ENCODE peak calls at places on chromosomes 1 and 21, in six cellular contexts. G is GM23338, E is DND-41, L is heart left ventricle, F is BJ, D is right lobe of liver. B is an unnamed sample.

GRCh38 chr1:60345621-60346020 is 272.1 kb upstream of the C1orf87 start:
- DNase-seq in G (no peak), E (no peak), L (no peak), F (no peak), D (no peak), B (peak)

GRCh38 chr1:23369335-23370013 is at the start of gene ZNF436:
- DNase-seq in G (peak), E (peak), L (peak), F (no peak), D (peak), B (peak)

GRCh38 chr1:31423418-31423947 is 10.5 kb downstream of the SERINC2 start:
- DNase-seq in G (no peak), E (peak), L (no peak), F (no peak), D (no peak), B (no peak)

GRCh38 chr1:93689521-93690223 is 8.0 kb upstream of the BCAR3 start:
- DNase-seq in G (peak), E (no peak), L (no peak), F (no peak), D (no peak), B (no peak)

GRCh38 chr1:16168622-16169021 is 12.8 kb upstream of the EPHA2 start:
- DNase-seq in G (no peak), E (no peak), L (no peak), F (no peak), D (no peak), B (no peak)

GRCh38 chr21:38293765-38294164 is 37.0 kb downstream of the KCNJ15 start:
- DNase-seq in G (no peak), E (no peak), L (no peak), F (no peak), D (peak), B (no peak)

GRCh38 chr1:24957016-24957807 is 27.1 kb upstream of the RUNX3 start:
- DNase-seq in G (no peak), E (no peak), L (no peak), F (no peak), D (no peak), B (no peak)

GRCh38 chr1:66300986-66301451 is 232.9 kb upstream of the SGIP1 start:
- DNase-seq in G (no peak), E (peak), L (no peak), F (no peak), D (no peak), B (peak)

GRCh38 chr1:245212221-245212710 is 57.5 kb downstream of the KIF26B start:
- DNase-seq in G (no peak), E (no peak), L (no peak), F (no peak), D (no peak), B (no peak)

GRCh38 chr1:106876384-106876783 is 180.1 kb upstream of the PRMT6 start:
- DNase-seq in G (peak), E (no peak), L (no peak), F (no peak), D (no peak), B (no peak)

GRCh38 chr1:6466023-6466422 is at the start of gene TNFRSF25:
- DNase-seq in G (peak), E (no peak), L (no peak), F (no peak), D (no peak), B (no peak)

GRCh38 chr1:156247460-156248322 is at the start of gene PAQR6:
- DNase-seq in G (peak), E (no peak), L (no peak), F (no peak), D (no peak), B (no peak)

GRCh38 chr1:14254184-14254583 is 344.3 kb upstream of the KAZN start:
- DNase-seq in G (no peak), E (no peak), L (no peak), F (no peak), D (no peak), B (peak)

GRCh38 chr1:234920843-234921140 is 207.8 kb downstream of the TOMM20 start:
- DNase-seq in G (no peak), E (no peak), L (no peak), F (no peak), D (peak), B (no peak)

GRCh38 chr1:173870252-173871075 is 2.3 kb downstream of the ZBTB37 start:
- DNase-seq in G (no peak), E (no peak), L (no peak), F (no peak), D (no peak), B (no peak)

GRCh38 chr1:181104042-181104789 is 15.7 kb downstream of the IER5 start:
- DNase-seq in G (peak), E (no peak), L (no peak), F (no peak), D (no peak), B (no peak)

GRCh38 chr1:26012862-26013261 is 8.7 kb upstream of the EXTL1 start:
- DNase-seq in G (no peak), E (no peak), L (no peak), F (no peak), D (no peak), B (no peak)

GRCh38 chr1:24036080-24036479 is 56.0 kb upstream of the SRSF10 start:
- DNase-seq in G (no peak), E (no peak), L (no peak), F (no peak), D (no peak), B (no peak)

GRCh38 chr1:34709547-34709946 is 45.3 kb upstream of the GJB5 start:
- DNase-seq in G (peak), E (peak), L (no peak), F (no peak), D (no peak), B (no peak)

GRCh38 chr1:219412772-219413171 is 200.1 kb downstream of the ZC3H11B start:
- DNase-seq in G (no peak), E (no peak), L (no peak), F (peak), D (no peak), B (peak)

GRCh38 chr1:25468037-25468436 is 37.3 kb downstream of the MACO1 start:
- DNase-seq in G (no peak), E (no peak), L (no peak), F (no peak), D (no peak), B (peak)

GRCh38 chr1:12339861-12340557 is 110.2 kb downstream of the VPS13D start:
- DNase-seq in G (no peak), E (no peak), L (no peak), F (no peak), D (no peak), B (no peak)

GRCh38 chr1:117770981-117771531 is 158.4 kb downstream of the GDAP2 start:
- DNase-seq in G (no peak), E (no peak), L (no peak), F (no peak), D (no peak), B (no peak)

GRCh38 chr1:24385160-24385939 is 28.2 kb downstream of the STPG1 start:
- DNase-seq in G (peak), E (peak), L (no peak), F (no peak), D (peak), B (peak)

GRCh38 chr1:239819075-239819474 is 272.6 kb upstream of the FMN2 start:
- DNase-seq in G (peak), E (no peak), L (no peak), F (no peak), D (no peak), B (no peak)

GRCh38 chr1:19123837-19124236 is 86.2 kb downstream of the UBR4 start:
- DNase-seq in G (no peak), E (peak), L (no peak), F (no peak), D (no peak), B (no peak)

GRCh38 chr1:36365310-36365895 is 20.3 kb downstream of the STK40 start:
- DNase-seq in G (no peak), E (no peak), L (no peak), F (no peak), D (no peak), B (peak)

GRCh38 chr1:194940336-194940735 is 1667.9 kb downstream of the KCNT2 start:
- DNase-seq in G (no peak), E (no peak), L (no peak), F (no peak), D (no peak), B (no peak)

GRCh38 chr1:218664385-218665170 is 319.4 kb downstream of the TGFB2 start:
- DNase-seq in G (no peak), E (no peak), L (no peak), F (no peak), D (no peak), B (no peak)

GRCh38 chr1:182259229-182259872 is 132.2 kb downstream of the GLUL start:
- DNase-seq in G (no peak), E (peak), L (peak), F (peak), D (peak), B (peak)

GRCh38 chr1:233598891-233599541 is 14.9 kb upstream of the KCNK1 start:
- DNase-seq in G (no peak), E (no peak), L (no peak), F (no peak), D (no peak), B (no peak)

GRCh38 chr1:169601096-169601881 is 15.0 kb upstream of the F5 start:
- DNase-seq in G (peak), E (no peak), L (no peak), F (no peak), D (no peak), B (peak)

GRCh38 chr1:45050931-45051748 is 39.1 kb downstream of the UROD start:
- DNase-seq in G (no peak), E (no peak), L (no peak), F (no peak), D (no peak), B (no peak)

GRCh38 chr1:159341736-159342135 is 39.6 kb downstream of the FCER1A start:
- DNase-seq in G (peak), E (no peak), L (no peak), F (no peak), D (no peak), B (peak)

GRCh38 chr1:153355445-153356071 is 2.1 kb upstream of the S100A9 start:
- DNase-seq in G (peak), E (peak), L (peak), F (no peak), D (peak), B (peak)

GRCh38 chr1:40668769-40669525 is 3.5 kb upstream of the RIMS3 start:
- DNase-seq in G (peak), E (peak), L (peak), F (no peak), D (peak), B (peak)

GRCh38 chr1:58814251-58815068 is 30.6 kb upstream of the JUN start:
- DNase-seq in G (peak), E (no peak), L (peak), F (no peak), D (peak), B (no peak)

GRCh38 chr1:10152709-10153284 is 57.6 kb upstream of the KIF1B start:
- DNase-seq in G (peak), E (peak), L (no peak), F (no peak), D (peak), B (peak)
- H3K4me3 ChIP-seq in G (no peak), E (no peak), L (no peak), F (no peak), D (no peak), B (no peak)

GRCh38 chr1:162687870-162688269 is 55.6 kb downstream of the DDR2 start:
- DNase-seq in G (no peak), E (no peak), L (no peak), F (no peak), D (peak), B (no peak)
- TF ChIP-seq CTCF in G (no peak), E (no peak), L (no peak), F (no peak), D (no peak), B (no peak)

GRCh38 chr1:226438007-226438406 is 30.1 kb upstream of the PARP1 start:
- DNase-seq in G (peak), E (no peak), L (no peak), F (no peak), D (no peak), B (no peak)
- H3K4me3 ChIP-seq in G (no peak), E (no peak), L (no peak), F (no peak), D (no peak), B (no peak)

DNA sequence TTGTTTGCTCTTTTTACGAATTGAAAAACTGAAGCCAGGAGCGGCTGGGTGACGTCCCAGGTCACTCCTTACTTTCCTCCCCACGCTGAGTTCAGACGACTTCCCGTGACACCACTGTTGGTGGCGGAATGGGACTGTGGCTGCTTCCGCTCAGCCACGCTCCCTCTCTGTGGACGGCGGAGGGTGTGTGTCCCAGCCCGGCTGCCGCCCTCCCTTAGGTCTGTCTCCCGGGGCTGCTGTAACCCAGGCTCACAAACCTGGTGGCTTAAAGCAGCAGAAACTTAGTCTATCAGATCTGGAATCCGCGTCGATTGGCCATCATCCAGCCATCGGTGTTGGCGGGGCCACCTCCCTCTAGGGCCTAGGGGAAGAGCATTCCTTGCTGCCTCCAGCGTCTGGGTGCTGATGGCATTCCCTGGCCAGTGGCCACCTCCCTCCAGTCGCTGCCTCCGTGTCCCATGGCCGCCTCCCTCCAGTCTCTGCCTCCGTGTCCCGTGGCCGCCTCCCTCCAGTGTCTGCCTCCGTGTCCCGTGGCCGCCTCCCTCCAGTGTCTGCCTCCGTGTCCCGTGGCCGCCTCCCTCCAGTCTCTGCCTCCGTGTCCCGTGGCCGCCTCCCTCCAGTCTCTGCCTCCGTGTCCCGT is 17.5 kb downstream of the TRPM2 start:
- DNase-seq in G (no peak), E (no peak), L (no peak), F (no peak), D (peak), B (no peak)
- TF ChIP-seq CTCF in G (no peak), E (no peak), L (no peak), F (no peak), D (no peak), B (no peak)

DNA sequence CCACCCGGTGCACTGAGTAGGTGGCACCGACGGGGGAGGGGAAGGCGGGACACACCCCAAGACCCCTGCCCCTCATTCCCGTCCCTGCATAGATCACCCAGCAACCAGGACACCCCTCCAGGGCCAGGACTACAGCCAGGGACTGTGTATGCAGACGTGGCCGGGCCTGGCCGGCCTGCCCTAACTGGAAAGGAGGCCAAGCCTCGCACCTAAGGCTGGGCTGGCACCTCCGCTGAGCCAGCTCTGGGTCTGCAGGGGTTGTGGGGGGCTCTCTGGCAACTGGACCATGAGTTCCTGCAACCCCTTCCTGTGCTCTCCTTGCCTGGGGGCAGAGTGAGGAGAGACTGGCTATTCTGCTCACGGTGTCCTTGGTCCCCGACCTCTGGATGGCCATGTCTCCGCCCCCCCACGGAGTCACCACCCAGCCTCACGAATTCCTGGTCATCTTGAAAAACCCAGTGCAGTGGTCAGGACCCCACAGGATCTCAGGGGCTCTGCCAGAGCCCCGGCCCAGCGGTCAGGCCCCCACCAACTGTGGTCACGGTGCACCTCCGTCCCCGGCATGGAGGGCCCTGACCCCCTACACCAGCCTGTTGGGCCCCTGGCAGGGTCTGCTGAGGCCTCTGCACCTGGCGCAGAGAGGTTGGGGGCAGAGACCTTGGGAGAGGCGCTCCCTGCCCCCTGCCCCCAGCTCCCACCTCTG is 1.1 kb upstream of the FNDC10 start:
- DNase-seq in G (no peak), E (no peak), L (peak), F (no peak), D (no peak), B (no peak)
- H3K4me3 ChIP-seq in G (peak), E (no peak), L (no peak), F (no peak), D (no peak), B (no peak)

DNA sequence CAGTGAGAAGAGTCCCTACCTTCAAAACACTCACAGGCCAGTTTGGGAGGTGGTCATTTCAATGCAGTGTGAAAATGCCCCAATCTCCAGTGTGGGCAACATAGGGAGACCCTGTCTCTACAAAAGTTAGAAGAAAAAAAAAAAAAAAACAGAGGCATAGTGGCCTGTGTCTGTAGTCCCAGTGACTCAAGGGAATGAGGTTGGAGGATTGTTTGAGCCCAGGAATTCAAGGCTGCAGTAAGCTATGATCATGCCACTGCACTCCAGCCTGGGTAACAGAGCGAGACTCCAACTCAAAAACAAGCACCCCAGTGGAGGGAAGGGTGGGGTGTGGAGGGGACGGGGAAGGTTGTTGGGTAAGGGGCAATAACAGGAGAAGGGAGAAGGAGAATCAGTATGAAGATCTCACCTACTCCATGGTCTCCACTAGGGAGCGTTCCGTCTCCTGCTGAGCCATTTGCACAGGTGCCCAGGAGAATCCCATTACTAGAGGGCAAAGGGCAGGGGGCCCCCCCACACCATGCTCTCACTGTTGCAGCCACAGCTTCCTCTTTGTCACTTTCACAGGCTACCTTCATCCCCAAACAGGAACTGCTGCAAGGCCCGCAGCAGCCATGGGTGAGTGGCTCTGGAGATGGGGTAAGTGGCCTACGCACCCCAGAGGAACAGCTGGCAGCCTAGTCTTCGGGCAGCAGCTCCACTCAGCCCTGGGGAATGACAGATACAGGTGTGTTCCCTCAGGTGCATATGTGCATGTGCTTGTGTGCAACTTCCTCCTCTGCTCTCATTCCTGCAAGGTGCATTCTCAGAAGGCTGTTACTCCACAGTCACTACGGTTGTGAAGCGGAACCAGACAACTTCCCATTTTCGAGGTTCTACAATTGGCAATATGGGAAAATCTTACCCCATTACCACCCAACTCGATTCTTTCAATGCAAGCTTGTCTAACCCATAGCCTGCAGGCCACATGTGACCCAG is 87.9 kb upstream of the LYST start:
- DNase-seq in G (no peak), E (no peak), L (peak), F (no peak), D (peak), B (peak)
- TF ChIP-seq CTCF in G (no peak), E (no peak), L (no peak), F (no peak), D (no peak), B (no peak)

DNA sequence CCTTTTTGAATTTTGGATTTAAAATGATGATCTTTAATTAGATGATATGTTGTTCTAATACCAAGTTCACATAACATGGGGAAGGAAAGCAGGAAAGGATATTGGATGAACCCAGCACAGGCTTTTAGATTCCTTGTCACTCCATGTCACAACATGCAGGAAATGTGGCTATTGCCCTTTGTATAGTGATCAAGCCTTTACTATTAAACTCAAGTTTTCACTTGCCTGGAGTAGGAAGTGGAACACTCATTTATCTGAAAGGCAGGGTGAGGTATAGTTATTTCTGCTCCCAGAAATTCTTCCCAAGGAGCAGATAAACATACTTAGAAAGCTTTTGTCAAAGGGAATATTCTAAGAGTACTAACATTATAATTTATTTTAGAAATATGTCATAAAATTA is 37.2 kb upstream of the BCAS2 start:
- DNase-seq in G (no peak), E (no peak), L (no peak), F (no peak), D (no peak), B (no peak)
- H3K4me3 ChIP-seq in G (no peak), E (no peak), L (no peak), F (no peak), D (no peak), B (no peak)